ENCODE peak calls at places on chromosomes 11 and 22, in six cellular contexts. A, L, Q, X, O and Z are unnamed samples.

GRCh38 chr22:46636221-46637002 is 16.2 kb downstream of the GRAMD4 start:
- DNase-seq in L (no peak), Q (no peak), O (no peak), X (no peak), A (no peak), Z (no peak)

GRCh38 chr11:27282806-27283205 is 80.2 kb downstream of the CCDC34 start:
- DNase-seq in O (no peak), A (peak), X (no peak), Q (no peak), L (no peak), Z (no peak)

GRCh38 chr11:104650234-104650633 is 248.0 kb downstream of the CASP12 start:
- DNase-seq in X (no peak), O (no peak), Q (no peak), A (no peak), L (no peak), Z (no peak)

GRCh38 chr11:111444040-111444439 is 65.0 kb upstream of the POU2AF1 start:
- DNase-seq in L (no peak), O (no peak), Q (no peak), A (no peak), X (no peak), Z (no peak)

GRCh38 chr11:71500601-71501021 is 26.5 kb upstream of the KRTAP5-7 start:
- DNase-seq in O (no peak), A (no peak), L (no peak), X (no peak), Q (no peak), Z (peak)

GRCh38 chr11:71212871-71213559 is 39.4 kb downstream of the SHANK2 start:
- DNase-seq in L (no peak), Q (no peak), A (no peak), O (no peak), X (no peak), Z (no peak)

GRCh38 chr11:132911186-132911585 is 621.1 kb downstream of the OPCML start:
- DNase-seq in L (no peak), A (no peak), X (no peak), Q (no peak), O (no peak), Z (no peak)

GRCh38 chr11:32561835-32562234 is 21.8 kb upstream of the EIF3M start:
- DNase-seq in L (no peak), O (no peak), A (no peak), X (no peak), Q (no peak), Z (no peak)

GRCh38 chr11:119618208-119618909 is 110.6 kb downstream of the NECTIN1 start:
- DNase-seq in X (no peak), A (no peak), Q (no peak), O (no peak), L (no peak), Z (peak)

GRCh38 chr11:115613986-115614625 is 109.9 kb upstream of the CADM1 start:
- DNase-seq in X (peak), A (peak), Q (no peak), O (no peak), L (no peak), Z (no peak)